ENCODE peak calls at places on chromosome 19, in eight cellular contexts. One of them, this sample, is unnamed.

GRCh38 chr19:2084993-2085720 is 11.0 kb downstream of the MOB3A start:
- DNase-seq in fibroblast of pulmonary artery: peak
- DNase-seq in HFF-Myc: no peak
- DNase-seq in astrocyte: peak
- DNase-seq in Caco-2: no peak
- DNase-seq in Peyer's patch: peak
- DNase-seq in IMR-90: no peak
- DNase-seq in Calu3: no peak
- DNase-seq in this sample: no peak

GRCh38 chr19:29682236-29682895 is 17.1 kb downstream of the PLEKHF1 start:
- DNase-seq in fibroblast of pulmonary artery: no peak
- DNase-seq in Caco-2: no peak
- DNase-seq in IMR-90: no peak
- DNase-seq in HFF-Myc: no peak
- DNase-seq in Peyer's patch: no peak
- DNase-seq in Calu3: no peak
- DNase-seq in astrocyte: no peak
- DNase-seq in this sample: no peak

GRCh38 chr19:6890421-6890913 is 3.1 kb downstream of the ADGRE1 start:
- DNase-seq in Peyer's patch: no peak
- DNase-seq in IMR-90: no peak
- DNase-seq in Caco-2: no peak
- DNase-seq in fibroblast of pulmonary artery: no peak
- DNase-seq in HFF-Myc: no peak
- DNase-seq in astrocyte: no peak
- DNase-seq in Calu3: no peak
- DNase-seq in this sample: no peak

GRCh38 chr19:48945817-48946216 is 8.9 kb upstream of the BAX start:
- DNase-seq in astrocyte: no peak
- DNase-seq in IMR-90: no peak
- DNase-seq in Calu3: no peak
- DNase-seq in fibroblast of pulmonary artery: no peak
- DNase-seq in Caco-2: no peak
- DNase-seq in Peyer's patch: no peak
- DNase-seq in HFF-Myc: no peak
- DNase-seq in this sample: no peak

GRCh38 chr19:31408460-31409124 is 59.4 kb upstream of the TSHZ3 start:
- DNase-seq in Caco-2: no peak
- DNase-seq in IMR-90: peak
- DNase-seq in astrocyte: peak
- DNase-seq in fibroblast of pulmonary artery: peak
- DNase-seq in HFF-Myc: peak
- DNase-seq in Calu3: no peak
- DNase-seq in Peyer's patch: no peak
- DNase-seq in this sample: peak

GRCh38 chr19:10920781-10921180 is 7.7 kb downstream of the YIPF2 start:
- DNase-seq in HFF-Myc: no peak
- DNase-seq in astrocyte: no peak
- DNase-seq in Peyer's patch: no peak
- DNase-seq in IMR-90: no peak
- DNase-seq in fibroblast of pulmonary artery: no peak
- DNase-seq in Calu3: no peak
- DNase-seq in Caco-2: no peak
- DNase-seq in this sample: no peak

GRCh38 chr19:7823902-7824301 is 6.1 kb upstream of the EVI5L start:
- DNase-seq in Calu3: no peak
- DNase-seq in IMR-90: no peak
- DNase-seq in Caco-2: no peak
- DNase-seq in HFF-Myc: no peak
- DNase-seq in Peyer's patch: no peak
- DNase-seq in astrocyte: no peak
- DNase-seq in fibroblast of pulmonary artery: no peak
- DNase-seq in this sample: no peak

GRCh38 chr19:21335721-21336120 is 6.5 kb upstream of the ZNF708 start:
- DNase-seq in astrocyte: no peak
- DNase-seq in Peyer's patch: no peak
- DNase-seq in Caco-2: no peak
- DNase-seq in Calu3: no peak
- DNase-seq in IMR-90: no peak
- DNase-seq in fibroblast of pulmonary artery: no peak
- DNase-seq in HFF-Myc: no peak
- DNase-seq in this sample: no peak

GRCh38 chr19:58305932-58306323 is 751 bp downstream of the ERVK3-1 start:
- DNase-seq in IMR-90: no peak
- DNase-seq in Calu3: peak
- DNase-seq in HFF-Myc: no peak
- DNase-seq in fibroblast of pulmonary artery: peak
- DNase-seq in astrocyte: no peak
- DNase-seq in Peyer's patch: peak
- DNase-seq in Caco-2: no peak
- DNase-seq in this sample: no peak

GRCh38 chr19:49133621-49134454 is 14.5 kb downstream of the PPFIA3 start:
- DNase-seq in fibroblast of pulmonary artery: peak
- DNase-seq in astrocyte: no peak
- DNase-seq in Peyer's patch: peak
- DNase-seq in Caco-2: no peak
- DNase-seq in HFF-Myc: no peak
- DNase-seq in IMR-90: peak
- DNase-seq in Calu3: peak
- DNase-seq in this sample: no peak

GRCh38 chr19:13841339-13842293 is 35.3 kb upstream of the NANOS3 start:
- DNase-seq in HFF-Myc: no peak
- DNase-seq in Peyer's patch: no peak
- DNase-seq in IMR-90: no peak
- DNase-seq in Calu3: no peak
- DNase-seq in astrocyte: no peak
- DNase-seq in fibroblast of pulmonary artery: no peak
- DNase-seq in Caco-2: no peak
- DNase-seq in this sample: no peak

GRCh38 chr19:13844130-13844631 is 32.8 kb upstream of the NANOS3 start:
- DNase-seq in Calu3: peak
- DNase-seq in fibroblast of pulmonary artery: no peak
- DNase-seq in Peyer's patch: no peak
- DNase-seq in IMR-90: no peak
- DNase-seq in HFF-Myc: no peak
- DNase-seq in Caco-2: no peak
- DNase-seq in astrocyte: no peak
- DNase-seq in this sample: no peak

GRCh38 chr19:13843104-13843921 is 33.6 kb upstream of the NANOS3 start:
- DNase-seq in fibroblast of pulmonary artery: peak
- DNase-seq in IMR-90: peak
- DNase-seq in Peyer's patch: no peak
- DNase-seq in HFF-Myc: no peak
- DNase-seq in Calu3: peak
- DNase-seq in Caco-2: peak
- DNase-seq in astrocyte: no peak
- DNase-seq in this sample: no peak

GRCh38 chr19:13840751-13841338 is 36.1 kb upstream of the NANOS3 start:
- DNase-seq in Calu3: no peak
- DNase-seq in astrocyte: no peak
- DNase-seq in Peyer's patch: no peak
- DNase-seq in fibroblast of pulmonary artery: no peak
- DNase-seq in IMR-90: no peak
- DNase-seq in Caco-2: no peak
- DNase-seq in HFF-Myc: no peak
- DNase-seq in this sample: no peak

DNA sequence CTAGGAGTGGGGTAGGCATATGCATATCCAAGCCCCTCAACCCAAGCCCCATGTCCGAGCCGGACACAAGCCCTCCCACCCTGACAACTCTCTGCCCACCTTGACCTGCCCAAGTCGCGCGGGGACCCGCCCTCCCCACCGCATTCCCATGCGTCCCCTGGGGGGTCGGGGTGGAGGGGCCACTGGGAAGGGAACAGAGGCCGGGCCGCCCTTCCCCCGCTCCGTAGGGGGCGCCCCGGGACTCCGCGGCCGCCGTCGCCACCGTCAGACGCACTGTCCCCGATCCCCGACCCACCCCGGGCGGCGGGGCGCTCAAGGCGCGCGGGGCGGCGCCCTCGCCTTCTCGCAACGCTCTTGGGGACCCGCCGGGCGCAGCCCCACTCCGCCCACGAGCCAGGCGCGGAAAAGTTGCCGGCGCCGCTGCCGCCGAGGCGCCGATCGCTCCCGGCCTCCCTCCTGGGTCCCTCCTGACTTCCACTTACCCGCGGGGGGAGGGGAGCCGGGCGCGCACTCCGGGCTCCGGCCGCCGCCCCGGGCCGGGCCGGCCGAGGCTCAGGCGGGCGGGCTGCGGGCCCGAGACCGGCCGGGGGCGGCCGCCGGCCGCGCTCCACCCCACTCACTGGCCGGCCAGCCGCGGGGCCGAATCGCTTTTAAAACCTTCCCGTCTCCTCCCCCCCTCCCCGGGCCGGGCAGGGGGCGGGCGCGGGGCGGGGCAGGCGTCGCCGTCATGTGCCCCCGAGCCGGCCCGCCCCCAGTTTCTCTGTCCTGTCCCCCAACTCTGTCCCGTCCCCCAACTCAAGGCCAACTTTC is 34.4 kb upstream of the NANOS3 start:
- DNase-seq in HFF-Myc: no peak
- DNase-seq in Caco-2: peak
- DNase-seq in Calu3: peak
- DNase-seq in Peyer's patch: peak
- DNase-seq in astrocyte: no peak
- DNase-seq in IMR-90: peak
- DNase-seq in fibroblast of pulmonary artery: peak
- DNase-seq in this sample: no peak
- TF ChIP-seq CTCF in HFF-Myc: no peak
- TF ChIP-seq CTCF in Caco-2: peak
- TF ChIP-seq CTCF in Calu3: no peak
- TF ChIP-seq CTCF in Peyer's patch: peak
- TF ChIP-seq CTCF in astrocyte: no peak
- TF ChIP-seq CTCF in IMR-90: no peak
- TF ChIP-seq CTCF in fibroblast of pulmonary artery: no peak
- TF ChIP-seq CTCF in this sample: no peak

DNA sequence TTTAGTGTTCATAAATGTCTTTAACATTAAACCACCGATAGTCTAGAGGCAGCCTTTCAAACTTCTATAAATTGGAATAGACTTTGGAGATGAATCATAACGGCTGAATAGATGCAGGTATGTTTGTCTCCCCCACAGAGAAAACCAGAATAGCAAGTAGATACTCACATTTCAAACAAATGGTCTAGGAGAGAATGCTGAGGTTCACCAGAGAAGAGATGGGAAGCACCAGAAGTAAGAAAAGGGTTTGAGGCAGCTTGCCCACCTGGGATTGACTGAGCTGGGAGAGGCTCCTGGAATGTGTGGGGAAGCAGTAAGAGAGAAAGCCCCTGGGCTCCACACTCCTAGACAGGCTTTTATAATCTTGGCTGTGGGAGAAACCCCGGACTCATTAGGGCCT is 6.4 kb downstream of the IGFL3 start:
- DNase-seq in HFF-Myc: no peak
- DNase-seq in Calu3: no peak
- DNase-seq in fibroblast of pulmonary artery: no peak
- DNase-seq in IMR-90: no peak
- DNase-seq in Caco-2: no peak
- DNase-seq in Peyer's patch: no peak
- DNase-seq in astrocyte: peak
- DNase-seq in this sample: no peak
- TF ChIP-seq CTCF in HFF-Myc: no peak
- TF ChIP-seq CTCF in Calu3: no peak
- TF ChIP-seq CTCF in fibroblast of pulmonary artery: no peak
- TF ChIP-seq CTCF in IMR-90: no peak
- TF ChIP-seq CTCF in Caco-2: no peak
- TF ChIP-seq CTCF in Peyer's patch: no peak
- TF ChIP-seq CTCF in astrocyte: no peak
- TF ChIP-seq CTCF in this sample: no peak

GRCh38 chr19:3852614-3853254 is 16.1 kb downstream of the ZFR2 start:
- DNase-seq in fibroblast of pulmonary artery: peak
- DNase-seq in Calu3: peak
- DNase-seq in HFF-Myc: peak
- DNase-seq in IMR-90: peak
- DNase-seq in Caco-2: no peak
- DNase-seq in Peyer's patch: peak
- DNase-seq in astrocyte: peak
- DNase-seq in this sample: peak
- TF ChIP-seq CTCF in fibroblast of pulmonary artery: peak
- TF ChIP-seq CTCF in Calu3: peak
- TF ChIP-seq CTCF in HFF-Myc: peak
- TF ChIP-seq CTCF in IMR-90: peak
- TF ChIP-seq CTCF in Caco-2: no peak
- TF ChIP-seq CTCF in Peyer's patch: peak
- TF ChIP-seq CTCF in astrocyte: no peak
- TF ChIP-seq CTCF in this sample: no peak

DNA sequence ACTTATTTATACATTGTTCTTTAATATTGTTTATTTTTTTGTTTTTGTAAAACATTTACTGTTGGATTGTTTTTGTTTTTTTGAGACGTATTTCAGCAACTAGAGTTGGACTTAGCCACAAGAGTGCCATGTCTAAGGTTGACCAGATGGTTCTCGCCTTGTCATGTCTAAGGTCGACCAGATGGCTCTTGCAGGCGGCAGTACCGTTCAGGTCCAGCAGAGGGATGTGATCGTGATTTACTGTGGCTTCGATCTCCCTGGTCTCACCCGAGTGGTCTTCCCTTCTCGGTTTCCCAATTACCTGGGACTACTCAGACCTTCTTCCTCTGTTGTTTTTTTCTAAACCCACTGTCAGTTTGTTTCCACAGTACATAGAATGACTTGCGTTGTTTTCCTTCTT is 1438.6 kb downstream of the UQCRFS1 start:
- DNase-seq in IMR-90: no peak
- DNase-seq in Calu3: no peak
- DNase-seq in HFF-Myc: no peak
- DNase-seq in Peyer's patch: no peak
- DNase-seq in astrocyte: no peak
- DNase-seq in fibroblast of pulmonary artery: no peak
- DNase-seq in Caco-2: no peak
- DNase-seq in this sample: no peak
- TF ChIP-seq CTCF in IMR-90: no peak
- TF ChIP-seq CTCF in Calu3: no peak
- TF ChIP-seq CTCF in HFF-Myc: peak
- TF ChIP-seq CTCF in Peyer's patch: no peak
- TF ChIP-seq CTCF in astrocyte: no peak
- TF ChIP-seq CTCF in fibroblast of pulmonary artery: peak
- TF ChIP-seq CTCF in Caco-2: peak
- TF ChIP-seq CTCF in this sample: peak

GRCh38 chr19:4369109-4369887 is 25.9 kb downstream of the MPND start:
- DNase-seq in fibroblast of pulmonary artery: no peak
- DNase-seq in Caco-2: no peak
- DNase-seq in Peyer's patch: peak
- DNase-seq in astrocyte: no peak
- DNase-seq in HFF-Myc: no peak
- DNase-seq in IMR-90: no peak
- DNase-seq in Calu3: peak
- DNase-seq in this sample: no peak
- TF ChIP-seq CTCF in fibroblast of pulmonary artery: no peak
- TF ChIP-seq CTCF in Caco-2: no peak
- TF ChIP-seq CTCF in Peyer's patch: no peak
- TF ChIP-seq CTCF in astrocyte: no peak
- TF ChIP-seq CTCF in HFF-Myc: no peak
- TF ChIP-seq CTCF in IMR-90: no peak
- TF ChIP-seq CTCF in Calu3: no peak
- TF ChIP-seq CTCF in this sample: no peak

DNA sequence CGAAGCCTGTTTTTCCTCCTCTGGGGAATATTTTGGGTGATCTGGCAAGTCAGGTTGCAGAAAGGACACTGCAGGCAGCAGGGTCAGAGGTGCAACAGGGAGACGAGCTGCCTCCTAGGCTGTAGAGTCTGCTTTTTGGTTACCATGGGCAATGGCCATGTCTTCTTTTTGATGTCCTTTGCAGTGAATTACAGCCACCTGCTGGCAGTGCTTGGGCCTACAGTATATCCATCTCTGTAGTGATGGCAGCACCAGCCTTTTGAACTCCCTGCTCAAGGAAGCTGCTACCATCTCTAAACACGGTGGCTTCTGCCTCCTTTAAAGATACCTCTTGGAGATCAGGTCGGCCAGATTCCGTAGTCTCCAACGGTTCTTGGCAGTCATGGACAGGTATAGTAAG is 73.9 kb downstream of the WTIP start:
- DNase-seq in Caco-2: no peak
- DNase-seq in astrocyte: no peak
- DNase-seq in Calu3: peak
- DNase-seq in fibroblast of pulmonary artery: peak
- DNase-seq in IMR-90: no peak
- DNase-seq in HFF-Myc: no peak
- DNase-seq in Peyer's patch: no peak
- DNase-seq in this sample: no peak
- TF ChIP-seq CTCF in Caco-2: peak
- TF ChIP-seq CTCF in astrocyte: no peak
- TF ChIP-seq CTCF in Calu3: peak
- TF ChIP-seq CTCF in fibroblast of pulmonary artery: peak
- TF ChIP-seq CTCF in IMR-90: peak
- TF ChIP-seq CTCF in HFF-Myc: peak
- TF ChIP-seq CTCF in Peyer's patch: no peak
- TF ChIP-seq CTCF in this sample: peak

This sample was measured in AG09319.